ENCODE peak calls at places on chromosomes 13 and 19, in seven cellular contexts. O is stimulated activated naive CD8-positive, alpha-beta T cell treated with anti-CD3 and anti-CD28 coated beads, Interleukin-15, amount 100 ng/mL, for 72 hours; R is activated gamma-delta T cell treated with anti-CD3 and anti-CD28 coated beads, Interleukin-2, amount 50 U/mL, for 16 hours; S is H54; L is AG09309; X is iPS-NIHi11; M is stimulated activated CD4-positive, alpha-beta T cell treated with anti-CD3 and anti-CD28 coated beads, TNF-alpha, amount 100 ng/mL, for 4 hours. D is an unnamed sample.

GRCh38 chr19:2213799-2214198 is 22.3 kb downstream of the PLEKHJ1 start:
- DNase-seq in X (no peak), R (no peak), O (no peak), L (no peak), M (no peak), S (no peak), D (no peak)

GRCh38 chr19:56119585-56119978 is 1.5 kb downstream of the ZNF787 start:
- DNase-seq in O (no peak), M (no peak), L (no peak), S (no peak), X (no peak), R (no peak), D (peak; percentile 76)

GRCh38 chr13:43245374-43245964 is 222.1 kb downstream of the DNAJC15 start:
- DNase-seq in O (no peak), X (no peak), L (peak; percentile 81), R (no peak), S (peak; percentile 18), M (no peak), D (no peak)

GRCh38 chr19:51501594-51502263 is at the start of gene SIGLEC12:
- DNase-seq in L (no peak), R (no peak), X (no peak), M (no peak), O (no peak), S (no peak), D (no peak)

GRCh38 chr19:11418518-11419506 is at the start of gene RGL3:
- DNase-seq in O (no peak), L (no peak), S (peak; percentile 76), R (no peak), X (peak; percentile 75), M (no peak), D (peak; percentile 89)

GRCh38 chr13:34959489-34959888 is 17.4 kb downstream of the NBEA start:
- DNase-seq in S (no peak), M (no peak), X (no peak), L (no peak), R (no peak), O (no peak), D (no peak)

GRCh38 chr19:3855321-3855720 is 13.5 kb downstream of the ZFR2 start:
- DNase-seq in O (no peak), S (peak; percentile 69), R (no peak), X (no peak), L (no peak), M (no peak), D (no peak)

GRCh38 chr19:13850910-13851753 is 25.8 kb upstream of the NANOS3 start:
- DNase-seq in S (peak; percentile 86), L (no peak), R (peak; percentile 61), M (peak; percentile 63), O (peak; percentile 43), X (no peak), D (peak; percentile 97)

GRCh38 chr19:46226438-46226973 is 3.0 kb upstream of the IGFL1 start:
- DNase-seq in R (no peak), O (no peak), S (no peak), L (no peak), X (no peak), M (no peak), D (peak; percentile 68)

GRCh38 chr13:84994582-84994981 is 804.6 kb downstream of the SLITRK6 start:
- DNase-seq in O (no peak), X (no peak), M (no peak), S (no peak), R (no peak), L (no peak), D (no peak)

GRCh38 chr19:1388637-1389026 is 4.9 kb downstream of the NDUFS7 start:
- DNase-seq in M (no peak), R (no peak), X (no peak), S (no peak), L (no peak), O (no peak), D (no peak)

GRCh38 chr19:39970424-39970673 is 616 bp upstream of the PSMC4 start:
- DNase-seq in L (no peak), M (no peak), S (peak; percentile 55), X (peak; percentile 36), R (no peak), O (no peak), D (no peak)

GRCh38 chr19:6464070-6464873 is at the start of gene CRB3:
- DNase-seq in L (no peak), R (no peak), M (peak; percentile 44), S (no peak), O (peak; percentile 34), X (peak; percentile 90), D (peak; percentile 90)

GRCh38 chr19:19274716-19275115 is 1.6 kb upstream of the TM6SF2 start:
- DNase-seq in X (peak; percentile 8), L (no peak), M (no peak), R (no peak), S (no peak), O (no peak), D (peak; percentile 47)

GRCh38 chr19:11256189-11256588 is 6.1 kb downstream of the DOCK6 start:
- DNase-seq in X (no peak), R (no peak), O (no peak), S (no peak), M (no peak), L (no peak), D (no peak)

GRCh38 chr13:30047154-30047874 is 196.9 kb upstream of the UBL3 start:
- DNase-seq in O (peak; percentile 19), M (no peak), S (no peak), R (no peak), X (no peak), L (no peak), D (no peak)

GRCh38 chr19:19554074-19555023 is 16.3 kb downstream of the CILP2 start:
- DNase-seq in L (no peak), O (peak; percentile 60), M (no peak), R (peak; percentile 43), X (peak; percentile 88), S (no peak), D (peak; percentile 80)

GRCh38 chr19:55279773-55280643 is at the start of gene HSPBP1:
- DNase-seq in S (peak; percentile 99), L (peak; percentile 53), O (peak; percentile 99), X (peak; percentile 90), R (peak; percentile 88), M (peak; percentile 90), D (peak; percentile 99)

GRCh38 chr19:51347209-51347928 is 5.4 kb upstream of the VSIG10L start:
- DNase-seq in O (no peak), X (no peak), L (no peak), R (no peak), S (no peak), M (no peak), D (no peak)

GRCh38 chr13:28534210-28534609 is 39.3 kb upstream of the FLT1 start:
- DNase-seq in L (no peak), O (peak; percentile 15), M (no peak), X (no peak), R (no peak), S (no peak), D (no peak)

GRCh38 chr13:93951153-93951552 is 528.3 kb downstream of the DCT start:
- DNase-seq in L (no peak), R (no peak), X (no peak), M (no peak), S (no peak), O (no peak), D (no peak)

GRCh38 chr19:19595171-19595701 is 23.3 kb downstream of the PBX4 start:
- DNase-seq in R (no peak), X (no peak), O (no peak), L (peak; percentile 32), S (no peak), M (no peak), D (no peak)

GRCh38 chr13:43572601-43573360 is 214.0 kb downstream of the ENOX1 start:
- DNase-seq in M (no peak), O (no peak), L (peak; percentile 43), X (no peak), R (no peak), S (no peak), D (peak; percentile 59)

GRCh38 chr19:40601061-40601973 is at the start of gene LTBP4:
- DNase-seq in S (no peak), L (no peak), X (peak; percentile 7), R (no peak), O (no peak), M (no peak), D (peak; percentile 61)

GRCh38 chr13:53126803-53127202 is 98.2 kb downstream of the OLFM4 start:
- DNase-seq in L (no peak), S (no peak), M (no peak), O (no peak), X (no peak), R (no peak), D (no peak)

GRCh38 chr13:23969672-23970071 is 72.4 kb upstream of the C1QTNF9B start:
- DNase-seq in R (no peak), L (no peak), S (no peak), X (no peak), M (no peak), O (no peak), D (no peak)

GRCh38 chr13:74219571-74219970 is 85.4 kb upstream of the KLF12 start:
- DNase-seq in R (no peak), X (no peak), O (no peak), L (no peak), M (no peak), S (no peak), D (no peak)

GRCh38 chr13:44211753-44212152 is 161.9 kb upstream of the SERP2 start:
- DNase-seq in S (no peak), R (no peak), X (no peak), M (no peak), L (no peak), O (no peak), D (no peak)

GRCh38 chr13:44853641-44854040 is 135.6 kb downstream of the NUFIP1 start:
- DNase-seq in X (no peak), L (no peak), M (no peak), S (no peak), R (no peak), O (no peak), D (no peak)

GRCh38 chr19:28961772-28962500 is 251.0 kb downstream of the UQCRFS1 start:
- DNase-seq in X (no peak), O (no peak), R (no peak), M (no peak), L (peak; percentile 59), S (no peak), D (no peak)

GRCh38 chr19:51719251-51719901 is 4.4 kb downstream of the HAS1 start:
- DNase-seq in O (no peak), L (no peak), S (no peak), X (peak; percentile 57), M (no peak), R (no peak), D (peak; percentile 59)